ENCODE peak calls at places on chromosomes 11 and 22, in five cellular contexts. One of them, this sample, is unnamed.

GRCh38 chr11:120337896-120338840 is 2.0 kb downstream of the ARHGEF12 start:
- DNase-seq in endothelial cell of umbilical vein: peak
- DNase-seq in transverse colon: no peak
- DNase-seq in SK-N-SH: no peak
- DNase-seq in HCT116: no peak
- DNase-seq in this sample: no peak

GRCh38 chr11:66172146-66172545 is 96.3 kb upstream of the RAB1B start:
- DNase-seq in transverse colon: no peak
- DNase-seq in HCT116: peak
- DNase-seq in endothelial cell of umbilical vein: no peak
- DNase-seq in SK-N-SH: no peak
- DNase-seq in this sample: no peak

GRCh38 chr11:4496555-4497248 is 14.3 kb downstream of the OR52K1 start:
- DNase-seq in SK-N-SH: no peak
- DNase-seq in transverse colon: no peak
- DNase-seq in endothelial cell of umbilical vein: no peak
- DNase-seq in HCT116: no peak
- DNase-seq in this sample: peak

GRCh38 chr11:61369372-61370348 is 7.5 kb downstream of the TMEM138 start:
- DNase-seq in SK-N-SH: no peak
- DNase-seq in transverse colon: no peak
- DNase-seq in endothelial cell of umbilical vein: no peak
- DNase-seq in HCT116: no peak
- DNase-seq in this sample: no peak

GRCh38 chr11:30504468-30504867 is 81.7 kb downstream of the MPPED2 start:
- DNase-seq in endothelial cell of umbilical vein: no peak
- DNase-seq in HCT116: no peak
- DNase-seq in SK-N-SH: no peak
- DNase-seq in transverse colon: no peak
- DNase-seq in this sample: no peak

GRCh38 chr11:12526789-12527188 is 147.4 kb upstream of the TEAD1 start:
- DNase-seq in SK-N-SH: no peak
- DNase-seq in endothelial cell of umbilical vein: peak
- DNase-seq in HCT116: no peak
- DNase-seq in transverse colon: no peak
- DNase-seq in this sample: no peak

GRCh38 chr11:70071996-70072395 is 6.1 kb upstream of the ANO1 start:
- DNase-seq in SK-N-SH: no peak
- DNase-seq in transverse colon: no peak
- DNase-seq in HCT116: no peak
- DNase-seq in endothelial cell of umbilical vein: no peak
- DNase-seq in this sample: no peak

GRCh38 chr22:39247379-39247778 is 2.6 kb upstream of the PDGFB start:
- DNase-seq in HCT116: no peak
- DNase-seq in transverse colon: no peak
- DNase-seq in endothelial cell of umbilical vein: no peak
- DNase-seq in SK-N-SH: no peak
- DNase-seq in this sample: no peak

GRCh38 chr11:293293-293851 is 4.4 kb downstream of the PGGHG start:
- DNase-seq in transverse colon: no peak
- DNase-seq in endothelial cell of umbilical vein: no peak
- DNase-seq in SK-N-SH: no peak
- DNase-seq in HCT116: no peak
- DNase-seq in this sample: no peak

GRCh38 chr11:34480339-34480738 is 33.3 kb downstream of the ELF5 start:
- DNase-seq in HCT116: no peak
- DNase-seq in transverse colon: no peak
- DNase-seq in endothelial cell of umbilical vein: no peak
- DNase-seq in SK-N-SH: no peak
- DNase-seq in this sample: no peak

GRCh38 chr11:10302744-10303557 is 1.9 kb upstream of the ADM start:
- DNase-seq in HCT116: no peak
- DNase-seq in endothelial cell of umbilical vein: peak
- DNase-seq in transverse colon: peak
- DNase-seq in SK-N-SH: peak
- DNase-seq in this sample: peak

GRCh38 chr22:36017661-36018091 is 10.9 kb downstream of the RBFOX2 start:
- DNase-seq in transverse colon: no peak
- DNase-seq in SK-N-SH: peak
- DNase-seq in endothelial cell of umbilical vein: no peak
- DNase-seq in HCT116: no peak
- DNase-seq in this sample: no peak

GRCh38 chr22:41983516-41983915 is 14.3 kb downstream of the SEPTIN3 start:
- DNase-seq in transverse colon: no peak
- DNase-seq in HCT116: no peak
- DNase-seq in endothelial cell of umbilical vein: no peak
- DNase-seq in SK-N-SH: no peak
- DNase-seq in this sample: no peak

GRCh38 chr11:133947298-133947905 is 9.4 kb downstream of the IGSF9B start:
- DNase-seq in HCT116: no peak
- DNase-seq in endothelial cell of umbilical vein: peak
- DNase-seq in SK-N-SH: peak
- DNase-seq in transverse colon: no peak
- DNase-seq in this sample: no peak

GRCh38 chr11:3129181-3129590 is 35.9 kb downstream of the OSBPL5 start:
- DNase-seq in transverse colon: no peak
- DNase-seq in endothelial cell of umbilical vein: no peak
- DNase-seq in HCT116: no peak
- DNase-seq in SK-N-SH: no peak
- DNase-seq in this sample: no peak

GRCh38 chr11:108524422-108524821 is 26.2 kb upstream of the POGLUT3 start:
- DNase-seq in SK-N-SH: no peak
- DNase-seq in HCT116: no peak
- DNase-seq in endothelial cell of umbilical vein: no peak
- DNase-seq in transverse colon: no peak
- DNase-seq in this sample: no peak

GRCh38 chr11:47002366-47002765 is 65.8 kb downstream of the CSTPP1 start:
- DNase-seq in endothelial cell of umbilical vein: no peak
- DNase-seq in transverse colon: no peak
- DNase-seq in SK-N-SH: no peak
- DNase-seq in HCT116: no peak
- DNase-seq in this sample: no peak

DNA sequence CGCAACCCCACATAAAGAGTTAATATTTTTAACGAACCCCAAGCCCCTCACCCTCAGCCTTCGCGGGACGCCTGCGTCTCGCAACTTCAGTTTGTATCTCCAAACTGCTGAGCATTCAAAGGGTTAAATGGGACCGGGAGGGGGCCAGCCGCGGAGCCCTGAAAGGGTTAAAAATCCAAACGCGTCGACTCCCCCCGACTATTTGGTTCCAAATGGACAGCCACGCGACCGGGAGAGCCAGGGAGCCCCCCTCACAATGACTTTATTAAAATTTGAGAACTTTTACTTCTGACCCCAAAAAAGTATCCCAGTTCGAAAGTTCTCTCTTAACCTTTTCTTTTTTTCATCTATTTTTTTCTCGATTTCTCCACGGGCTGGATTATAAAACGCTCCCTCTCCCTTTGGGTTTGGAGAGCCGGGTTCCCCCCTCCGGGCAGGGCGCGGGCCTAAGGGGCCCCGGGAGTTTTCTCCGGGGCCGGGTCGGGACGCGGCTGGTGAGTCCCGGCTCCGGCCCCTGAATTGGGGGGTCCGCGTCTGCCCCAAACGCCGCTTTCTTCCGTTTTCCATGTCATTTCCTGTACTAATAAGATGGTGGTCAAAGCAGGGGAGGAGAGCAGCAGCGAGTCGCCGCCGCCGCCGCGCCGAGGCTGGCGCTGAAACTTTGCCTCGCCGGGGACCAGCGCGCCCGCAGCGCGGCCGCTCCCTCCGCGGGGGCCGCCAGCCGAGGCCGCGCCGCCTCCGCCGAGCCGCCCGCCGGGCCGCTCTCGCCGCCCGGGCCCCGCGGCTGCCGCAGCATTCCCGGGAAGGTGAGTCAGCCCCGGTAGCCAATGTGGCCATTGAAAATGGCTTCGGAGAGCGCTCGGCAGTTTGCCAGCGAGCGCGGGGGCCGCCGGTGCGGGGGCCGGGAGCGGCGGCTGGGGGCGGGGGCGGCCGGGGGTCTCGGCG is at the start of gene PRDM11:
- DNase-seq in HCT116: peak
- DNase-seq in endothelial cell of umbilical vein: peak
- DNase-seq in SK-N-SH: peak
- DNase-seq in transverse colon: peak
- DNase-seq in this sample: peak
- TF ChIP-seq POLR2AphosphoS5 in HCT116: no peak
- TF ChIP-seq POLR2AphosphoS5 in endothelial cell of umbilical vein: no peak
- TF ChIP-seq POLR2AphosphoS5 in SK-N-SH: peak
- TF ChIP-seq POLR2AphosphoS5 in transverse colon: no peak
- TF ChIP-seq POLR2AphosphoS5 in this sample: peak

GRCh38 chr11:23954730-23955129 is 542.1 kb upstream of the LUZP2 start:
- DNase-seq in transverse colon: no peak
- DNase-seq in SK-N-SH: no peak
- DNase-seq in endothelial cell of umbilical vein: no peak
- DNase-seq in HCT116: no peak
- DNase-seq in this sample: no peak
- H3K4me3 ChIP-seq in transverse colon: no peak
- H3K4me3 ChIP-seq in SK-N-SH: no peak
- H3K4me3 ChIP-seq in endothelial cell of umbilical vein: no peak
- H3K4me3 ChIP-seq in HCT116: no peak
- H3K4me3 ChIP-seq in this sample: no peak

GRCh38 chr22:44023404-44024287 is 456 bp upstream of the PARVB start:
- DNase-seq in endothelial cell of umbilical vein: peak
- DNase-seq in transverse colon: peak
- DNase-seq in SK-N-SH: peak
- DNase-seq in HCT116: no peak
- DNase-seq in this sample: peak
- TF ChIP-seq POLR2AphosphoS5 in endothelial cell of umbilical vein: peak
- TF ChIP-seq POLR2AphosphoS5 in transverse colon: no peak
- TF ChIP-seq POLR2AphosphoS5 in SK-N-SH: no peak
- TF ChIP-seq POLR2AphosphoS5 in HCT116: peak
- TF ChIP-seq POLR2AphosphoS5 in this sample: peak

GRCh38 chr22:50186181-50186731 is 543 bp downstream of the TRABD start:
- DNase-seq in SK-N-SH: peak
- DNase-seq in HCT116: no peak
- DNase-seq in endothelial cell of umbilical vein: no peak
- DNase-seq in transverse colon: no peak
- DNase-seq in this sample: no peak

GRCh38 chr22:50184004-50184461 is 1.7 kb upstream of the TRABD start:
- DNase-seq in transverse colon: peak
- DNase-seq in endothelial cell of umbilical vein: no peak
- DNase-seq in HCT116: no peak
- DNase-seq in SK-N-SH: no peak
- DNase-seq in this sample: peak

GRCh38 chr22:50185384-50186087 is at the start of gene TRABD:
- DNase-seq in transverse colon: peak
- DNase-seq in SK-N-SH: peak
- DNase-seq in endothelial cell of umbilical vein: peak
- DNase-seq in HCT116: peak
- DNase-seq in this sample: peak

GRCh38 chr22:50183141-50183971 is 2.4 kb upstream of the TRABD start:
- DNase-seq in transverse colon: no peak
- DNase-seq in SK-N-SH: no peak
- DNase-seq in HCT116: no peak
- DNase-seq in endothelial cell of umbilical vein: no peak
- DNase-seq in this sample: no peak

GRCh38 chr22:50184541-50185383 is 951 bp upstream of the TRABD start:
- DNase-seq in endothelial cell of umbilical vein: no peak
- DNase-seq in SK-N-SH: no peak
- DNase-seq in transverse colon: no peak
- DNase-seq in HCT116: no peak
- DNase-seq in this sample: no peak
- H3K4me3 ChIP-seq in endothelial cell of umbilical vein: no peak
- H3K4me3 ChIP-seq in SK-N-SH: no peak
- H3K4me3 ChIP-seq in transverse colon: peak
- H3K4me3 ChIP-seq in HCT116: peak
- H3K4me3 ChIP-seq in this sample: peak

GRCh38 chr11:7533199-7534029 is 19.6 kb downstream of the PPFIBP2 start:
- DNase-seq in SK-N-SH: no peak
- DNase-seq in HCT116: no peak
- DNase-seq in transverse colon: no peak
- DNase-seq in endothelial cell of umbilical vein: no peak
- DNase-seq in this sample: no peak
- TF ChIP-seq POLR2AphosphoS5 in SK-N-SH: no peak
- TF ChIP-seq POLR2AphosphoS5 in HCT116: no peak
- TF ChIP-seq POLR2AphosphoS5 in transverse colon: no peak
- TF ChIP-seq POLR2AphosphoS5 in endothelial cell of umbilical vein: no peak
- TF ChIP-seq POLR2AphosphoS5 in this sample: no peak

This sample was measured in stomach.